ENCODE peak calls at places on chromosomes 7 and 10, in nine cellular contexts. G is H9; A is effector memory CD4-positive, alpha-beta T cell; W is endothelial cell of umbilical vein; K is tibial artery; I is K562; U is neural progenitor cell; E is CD8-positive, alpha-beta memory T cell; X is transverse colon. T is an unnamed sample. For H3K4me1, the result is how much of the 10 kb centered on the place peaks cover.

GRCh38 chr10:60524541-60524940 is 134.9 kb upstream of the ANK3 start:
- DNase-seq in G (no peak), A (no peak), W (no peak), K (no peak), I (no peak), U (no peak), E (no peak), X (no peak), T (no peak)

GRCh38 chr10:34854147-34854601 is 39.1 kb upstream of the PARD3 start:
- DNase-seq in G (no peak), A (no peak), W (peak), K (no peak), I (no peak), U (no peak), E (no peak), X (no peak), T (no peak)

GRCh38 chr7:91185771-91186170 is 78.5 kb upstream of the FZD1 start:
- DNase-seq in G (no peak), A (no peak), W (no peak), K (no peak), I (no peak), U (no peak), E (no peak), X (no peak), T (no peak)

GRCh38 chr7:51645298-51645697 is 328.7 kb upstream of the COBL start:
- DNase-seq in G (no peak), A (no peak), W (no peak), K (no peak), I (no peak), U (peak), E (no peak), X (no peak), T (no peak)

GRCh38 chr10:1399431-1400120 is 337.7 kb downstream of the ADARB2 start:
- DNase-seq in G (no peak), A (no peak), W (no peak), K (no peak), I (no peak), U (no peak), E (no peak), X (no peak), T (no peak)

GRCh38 chr7:50450691-50451051 is 521 bp upstream of the FIGNL1 start:
- DNase-seq in G (no peak), A (peak), W (no peak), K (no peak), I (no peak), U (no peak), E (no peak), X (peak), T (no peak)

GRCh38 chr7:6615853-6616555 is 594 bp downstream of the ZNF853 start:
- DNase-seq in G (peak), A (no peak), W (no peak), K (no peak), I (no peak), U (peak), E (no peak), X (no peak), T (no peak)

GRCh38 chr7:157710396-157710795 is 373.6 kb downstream of the DNAJB6 start:
- DNase-seq in G (no peak), A (no peak), W (no peak), K (no peak), I (no peak), U (no peak), E (no peak), X (no peak), T (no peak)

GRCh38 chr10:21978191-21978862 is 25.2 kb downstream of the DNAJC1 start:
- DNase-seq in G (no peak), A (no peak), W (peak), K (no peak), I (no peak), U (peak), E (no peak), X (no peak), T (no peak)

GRCh38 chr10:73916761-73917470 is 6.0 kb downstream of the PLAU start:
- DNase-seq in G (no peak), A (no peak), W (no peak), K (no peak), I (no peak), U (no peak), E (no peak), X (peak), T (no peak)

GRCh38 chr10:27240212-27240890 is at the start of gene ACBD5:
- DNase-seq in G (peak), A (peak), W (peak), K (peak), I (peak), U (peak), E (peak), X (peak), T (peak)

GRCh38 chr7:47482013-47482761 is 99.7 kb downstream of the TNS3 start:
- DNase-seq in G (no peak), A (no peak), W (peak), K (peak), I (peak), U (no peak), E (no peak), X (no peak), T (no peak)

GRCh38 chr10:11095374-11095785 is 77.7 kb downstream of the CELF2 start:
- DNase-seq in G (peak), A (no peak), W (no peak), K (no peak), I (no peak), U (no peak), E (no peak), X (no peak), T (no peak)

GRCh38 chr7:33757563-33758165 is 147.7 kb upstream of the BMPER start:
- DNase-seq in G (no peak), A (no peak), W (peak), K (peak), I (peak), U (peak), E (no peak), X (no peak), T (no peak)

GRCh38 chr10:118567701-118568248 is 27.7 kb downstream of the PRLHR start:
- DNase-seq in G (no peak), A (no peak), W (no peak), K (no peak), I (no peak), U (no peak), E (no peak), X (no peak), T (no peak)

GRCh38 chr7:69790915-69791473 is 192.7 kb downstream of the AUTS2 start:
- DNase-seq in G (no peak), A (no peak), W (no peak), K (no peak), I (no peak), U (no peak), E (no peak), X (no peak), T (no peak)

GRCh38 chr7:2037805-2038635 is 194.7 kb downstream of the MAD1L1 start:
- DNase-seq in G (no peak), A (no peak), W (peak), K (peak), I (no peak), U (no peak), E (peak), X (no peak), T (no peak)

GRCh38 chr7:128027485-128027980 is 3.7 kb downstream of the LRRC4 start:
- DNase-seq in G (no peak), A (no peak), W (no peak), K (no peak), I (no peak), U (peak), E (no peak), X (peak), T (no peak)

GRCh38 chr10:1369665-1370064 is 313.5 kb downstream of the WDR37 start:
- DNase-seq in G (no peak), A (no peak), W (no peak), K (no peak), I (no peak), U (no peak), E (no peak), X (no peak), T (no peak)

GRCh38 chr10:45418417-45418858 is 44.4 kb downstream of the ALOX5 start:
- DNase-seq in G (no peak), A (no peak), W (no peak), K (no peak), I (no peak), U (no peak), E (no peak), X (no peak), T (no peak)
- H3K4me1 ChIP-seq in G (under half), A (half or more), W (under half), K (under half), I (under half), U (under half), E (half or more), X (under half), T (under half)

GRCh38 chr7:134527979-134528371 is 608 bp downstream of the AKR1B10 start:
- DNase-seq in G (no peak), A (no peak), W (no peak), K (peak), I (no peak), U (peak), E (no peak), X (no peak), T (no peak)

GRCh38 chr7:134532155-134533089 is 5.1 kb downstream of the AKR1B10 start:
- DNase-seq in G (no peak), A (no peak), W (no peak), K (no peak), I (no peak), U (no peak), E (no peak), X (peak), T (no peak)

GRCh38 chr7:134533288-134533771 is 6.0 kb downstream of the AKR1B10 start:
- DNase-seq in G (no peak), A (no peak), W (no peak), K (peak), I (no peak), U (no peak), E (no peak), X (no peak), T (no peak)

GRCh38 chr7:134530460-134530859 is 3.1 kb downstream of the AKR1B10 start:
- DNase-seq in G (no peak), A (no peak), W (no peak), K (no peak), I (no peak), U (no peak), E (no peak), X (no peak), T (no peak)

DNA sequence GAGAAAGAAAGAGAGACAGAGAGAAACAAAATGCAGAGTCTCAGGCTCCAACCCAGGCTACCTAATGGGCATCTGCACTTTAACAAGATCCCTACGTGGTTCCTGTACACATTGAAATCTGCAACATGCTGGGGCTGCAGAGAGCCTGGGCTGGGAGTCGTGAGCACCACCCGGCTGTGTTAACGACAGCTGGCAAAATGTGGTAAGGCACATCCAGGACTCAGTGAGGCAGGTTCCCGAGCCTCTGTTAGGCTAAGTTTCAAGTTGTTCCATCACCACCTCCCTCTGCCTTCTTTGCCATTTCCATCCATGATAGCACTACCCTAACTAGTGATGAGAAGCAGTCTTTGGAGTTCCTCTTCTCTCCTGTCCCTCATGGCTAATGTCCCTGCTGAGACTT is 1.4 kb downstream of the AKR1B10 start:
- DNase-seq in G (no peak), A (no peak), W (no peak), K (no peak), I (no peak), U (no peak), E (no peak), X (no peak), T (no peak)
- H3K4me1 ChIP-seq in G (under half), A (under half), W (under half), K (under half), I (under half), U (under half), E (under half), X (under half), T (under half)

GRCh38 chr10:122495406-122496340 is 34.3 kb downstream of the HTRA1 start:
- DNase-seq in G (no peak), A (no peak), W (peak), K (peak), I (no peak), U (no peak), E (peak), X (no peak), T (no peak)
- H3K4me1 ChIP-seq in G (under half), A (under half), W (under half), K (under half), I (under half), U (under half), E (under half), X (under half), T (half or more)

GRCh38 chr10:124539935-124540641 is 78.5 kb downstream of the LHPP start:
- DNase-seq in G (peak), A (peak), W (peak), K (peak), I (peak), U (peak), E (peak), X (peak), T (peak)
- H3K4me1 ChIP-seq in G (under half), A (under half), W (under half), K (under half), I (half or more), U (under half), E (under half), X (under half), T (under half)

GRCh38 chr7:92769361-92769633 is 67.1 kb downstream of the CDK6 start:
- DNase-seq in G (no peak), A (no peak), W (no peak), K (no peak), I (no peak), U (no peak), E (no peak), X (no peak), T (no peak)

GRCh38 chr7:92767427-92767826 is 68.9 kb downstream of the CDK6 start:
- DNase-seq in G (no peak), A (no peak), W (peak), K (no peak), I (no peak), U (no peak), E (no peak), X (no peak), T (no peak)

GRCh38 chr7:92766461-92767003 is 69.8 kb downstream of the CDK6 start:
- DNase-seq in G (no peak), A (no peak), W (peak), K (no peak), I (no peak), U (no peak), E (no peak), X (no peak), T (no peak)

GRCh38 chr7:92769844-92770243 is 66.5 kb downstream of the CDK6 start:
- DNase-seq in G (no peak), A (no peak), W (no peak), K (no peak), I (no peak), U (no peak), E (no peak), X (no peak), T (no peak)

GRCh38 chr7:92768501-92769360 is 67.6 kb downstream of the CDK6 start:
- DNase-seq in G (no peak), A (no peak), W (no peak), K (no peak), I (no peak), U (no peak), E (no peak), X (no peak), T (no peak)
- H3K4me1 ChIP-seq in G (under half), A (under half), W (under half), K (under half), I (under half), U (under half), E (under half), X (under half), T (under half)

GRCh38 chr10:86598151-86598550 is 56.2 kb upstream of the OPN4 start:
- DNase-seq in G (no peak), A (no peak), W (no peak), K (no peak), I (no peak), U (no peak), E (no peak), X (no peak), T (no peak)
- H3K4me1 ChIP-seq in G (under half), A (under half), W (under half), K (under half), I (under half), U (under half), E (under half), X (under half), T (under half)

DNA sequence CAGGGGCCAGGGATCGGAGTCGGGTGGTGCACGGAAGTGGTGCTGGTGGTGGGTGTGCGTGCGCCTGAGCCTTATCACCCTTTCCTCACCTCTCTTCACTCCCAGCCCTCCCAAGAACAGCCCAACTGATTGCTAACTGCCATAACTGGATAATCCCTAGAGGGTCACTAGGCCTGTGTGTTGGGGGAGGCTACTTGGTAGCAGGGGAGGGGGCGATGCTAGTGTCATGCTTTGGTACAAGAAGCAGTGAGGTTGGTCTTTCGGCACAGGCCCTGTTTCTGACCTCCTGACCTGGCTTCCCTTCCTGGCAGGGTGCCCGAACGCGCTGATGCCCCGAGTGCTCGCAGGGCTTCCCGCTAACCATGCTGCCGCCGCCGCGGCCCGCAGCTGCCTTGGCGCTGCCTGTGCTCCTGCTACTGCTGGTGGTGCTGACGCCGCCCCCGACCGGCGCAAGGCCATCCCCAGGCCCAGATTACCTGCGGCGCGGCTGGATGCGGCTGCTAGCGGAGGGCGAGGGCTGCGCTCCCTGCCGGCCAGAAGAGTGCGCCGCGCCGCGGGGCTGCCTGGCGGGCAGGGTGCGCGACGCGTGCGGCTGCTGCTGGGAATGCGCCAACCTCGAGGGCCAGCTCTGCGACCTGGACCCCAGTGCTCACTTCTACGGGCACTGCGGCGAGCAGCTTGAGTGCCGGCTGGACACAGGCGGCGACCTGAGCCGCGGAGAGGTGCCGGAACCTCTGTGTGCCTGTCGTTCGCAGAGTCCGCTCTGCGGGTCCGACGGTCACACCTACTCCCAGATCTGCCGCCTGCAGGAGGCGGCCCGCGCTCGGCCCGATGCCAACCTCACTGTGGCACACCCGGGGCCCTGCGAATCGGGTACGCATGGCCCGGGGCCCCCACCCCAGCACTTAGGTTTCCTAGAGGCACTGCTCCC is 707 bp downstream of the KAZALD1 start:
- DNase-seq in G (peak), A (peak), W (peak), K (no peak), I (peak), U (peak), E (peak), X (peak), T (peak)
- H3K4me1 ChIP-seq in G (under half), A (under half), W (half or more), K (under half), I (half or more), U (under half), E (under half), X (half or more), T (half or more)

DNA sequence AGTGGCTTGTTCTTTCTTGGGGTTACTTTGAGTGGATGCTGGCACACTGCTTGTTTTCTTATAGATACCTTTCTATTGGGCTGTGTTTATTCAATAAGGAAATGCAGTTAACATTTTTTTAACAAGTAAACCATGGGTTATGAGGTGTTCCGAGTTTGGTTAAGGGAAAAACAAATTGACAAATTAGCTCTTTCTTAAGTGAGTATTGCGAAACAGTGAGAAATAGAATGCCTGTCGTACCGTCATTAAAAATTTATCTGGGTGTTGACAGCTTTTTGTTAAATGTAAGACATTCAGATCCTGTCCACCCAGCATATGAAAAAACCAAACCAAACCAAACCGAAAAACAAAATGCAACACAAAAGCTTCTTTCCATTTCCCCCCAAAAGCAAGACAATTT is 6.2 kb downstream of the CUX1 start:
- DNase-seq in G (no peak), A (no peak), W (no peak), K (no peak), I (no peak), U (no peak), E (no peak), X (no peak), T (no peak)
- H3K4me1 ChIP-seq in G (under half), A (under half), W (under half), K (under half), I (under half), U (under half), E (under half), X (under half), T (half or more)

GRCh38 chr10:86798030-86798429 is 41.6 kb downstream of the BMPR1A start:
- DNase-seq in G (no peak), A (no peak), W (no peak), K (no peak), I (no peak), U (no peak), E (no peak), X (no peak), T (no peak)
- H3K4me1 ChIP-seq in G (under half), A (under half), W (under half), K (under half), I (under half), U (under half), E (under half), X (half or more), T (under half)

GRCh38 chr7:150362989-150363769 is 5.4 kb upstream of the REPIN1 start:
- DNase-seq in G (no peak), A (no peak), W (no peak), K (no peak), I (no peak), U (peak), E (no peak), X (no peak), T (no peak)
- H3K4me1 ChIP-seq in G (under half), A (under half), W (under half), K (under half), I (under half), U (under half), E (under half), X (under half), T (under half)